ENCODE peak calls at places on chromosomes 1 and 21, in five cellular contexts. X is mesenchymal stem cell, N is neuronal stem cell, K is IMR-90, W is H9. Q is an unnamed sample.

GRCh38 chr1:168348146-168348709 is 67.6 kb downstream of the TBX19 start:
- DNase-seq in X (peak; percentile 25), N (no peak), K (no peak), W (no peak), Q (peak; percentile 63)

GRCh38 chr1:169466259-169467230 is 19.2 kb downstream of the SLC19A2 start:
- DNase-seq in X (peak; percentile 62), K (peak; percentile 52), W (no peak), N (no peak), Q (peak; percentile 12)

GRCh38 chr1:228464487-228464983 is 22.6 kb upstream of the RNF187 start:
- DNase-seq in W (peak; percentile 94), N (peak; percentile 85), K (peak; percentile 81), X (peak; percentile 85), Q (no peak)

GRCh38 chr1:64908567-64908966 is 57.8 kb downstream of the JAK1 start:
- DNase-seq in K (no peak), X (no peak), W (no peak), N (no peak), Q (no peak)

GRCh38 chr1:200917291-200917817 is 22.7 kb downstream of the INAVA start:
- DNase-seq in K (no peak), W (no peak), X (no peak), N (no peak), Q (peak; percentile 39)

GRCh38 chr1:66334311-66334710 is 199.6 kb upstream of the SGIP1 start:
- DNase-seq in X (no peak), W (no peak), N (no peak), K (no peak), Q (no peak)

GRCh38 chr1:93816970-93817738 is 61.9 kb downstream of the DNTTIP2 start:
- DNase-seq in W (no peak), X (peak; percentile 91), K (peak; percentile 85), N (no peak), Q (no peak)

GRCh38 chr1:202968895-202969295 is 1.8 kb upstream of the CYB5R1 start:
- DNase-seq in K (peak; percentile 65), X (peak; percentile 82), N (peak; percentile 36), W (peak; percentile 65), Q (peak; percentile 31)

GRCh38 chr1:114208659-114209215 is 55.1 kb upstream of the SYT6 start:
- DNase-seq in K (no peak), X (no peak), N (no peak), W (peak; percentile 26), Q (no peak)

GRCh38 chr1:158115126-158115525 is 65.6 kb upstream of the CD1D start:
- DNase-seq in X (no peak), N (no peak), K (no peak), W (no peak), Q (no peak)

GRCh38 chr1:160474392-160475242 is 48.4 kb downstream of the SLAMF6 start:
- DNase-seq in X (no peak), N (no peak), W (no peak), K (no peak), Q (no peak)

GRCh38 chr1:243234978-243235657 is 20.0 kb downstream of the CEP170 start:
- DNase-seq in K (peak; percentile 79), X (no peak), W (no peak), N (no peak), Q (no peak)

GRCh38 chr1:4494558-4494957 is 159.9 kb upstream of the AJAP1 start:
- DNase-seq in N (no peak), W (peak; percentile 63), X (no peak), K (no peak), Q (no peak)

GRCh38 chr1:153288634-153289275 is 24.0 kb downstream of the PGLYRP3 start:
- DNase-seq in K (no peak), X (no peak), N (no peak), W (peak; percentile 69), Q (peak; percentile 21)

GRCh38 chr1:157849229-157849875 is 7.7 kb upstream of the CD5L start:
- DNase-seq in K (no peak), X (no peak), W (no peak), N (no peak), Q (no peak)

GRCh38 chr1:29747136-29747670 is 510.9 kb downstream of the PTPRU start:
- DNase-seq in W (no peak), N (no peak), X (no peak), K (no peak), Q (no peak)

GRCh38 chr1:48099011-48099550 is 101.9 kb upstream of the TRABD2B start:
- DNase-seq in W (no peak), K (no peak), N (no peak), X (no peak), Q (no peak)

GRCh38 chr21:31957631-31958030 is 84.8 kb downstream of the HUNK start:
- DNase-seq in N (no peak), K (no peak), X (no peak), W (no peak), Q (no peak)

GRCh38 chr1:61119085-61119484 is 36.7 kb downstream of the NFIA start:
- DNase-seq in K (no peak), X (no peak), N (no peak), W (no peak), Q (no peak)

GRCh38 chr1:110153407-110153950 is 3.2 kb downstream of the SLC6A17 start:
- DNase-seq in N (no peak), W (no peak), K (no peak), X (no peak), Q (no peak)

GRCh38 chr21:38810034-38810825 is 4.5 kb downstream of the ETS2 start:
- DNase-seq in N (no peak), K (no peak), X (no peak), W (peak; percentile 21), Q (no peak)

GRCh38 chr1:183472488-183473285 is at the start of gene SMG7:
- DNase-seq in X (peak; percentile 59), K (peak; percentile 12), W (peak; percentile 44), N (no peak), Q (peak; percentile 9)

GRCh38 chr1:109253803-109254620 is 4.7 kb downstream of the CELSR2 start:
- DNase-seq in X (peak; percentile 31), K (no peak), W (no peak), N (peak; percentile 56), Q (no peak)

GRCh38 chr1:9833632-9834031 is 9.9 kb upstream of the CLSTN1 start:
- DNase-seq in W (no peak), X (no peak), N (no peak), K (no peak), Q (no peak)

DNA sequence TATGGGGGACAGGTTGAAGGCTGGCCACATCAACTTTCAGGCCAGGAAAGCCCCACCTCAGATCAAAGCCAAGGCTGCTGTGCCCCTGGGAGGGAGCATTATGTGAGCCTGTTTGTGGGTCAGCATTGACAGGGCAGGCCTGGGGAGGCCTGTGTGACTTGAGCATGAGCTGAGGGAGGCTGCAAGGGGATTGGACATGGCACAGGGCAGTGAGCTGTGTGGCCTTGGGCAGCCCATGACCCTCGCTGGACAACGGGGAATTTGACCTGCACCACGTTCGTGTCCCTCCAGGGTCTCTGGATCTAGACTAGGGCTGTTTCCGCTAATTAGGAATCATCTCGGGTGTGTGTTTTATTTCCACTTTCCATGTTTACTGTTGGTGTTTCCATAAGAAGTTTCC is 17.5 kb upstream of the LEFTY1 start:
- DNase-seq in N (no peak), X (no peak), W (no peak), K (no peak), Q (no peak)
- H4K8ac ChIP-seq in N (no peak overlapping the region), X (no peak overlapping the region), W (no peak overlapping the region), K (no peak overlapping the region), Q (no peak overlapping the region)

GRCh38 chr1:43034778-43035177 is 76.1 kb upstream of the SLC2A1 start:
- DNase-seq in K (no peak), W (no peak), N (no peak), X (no peak), Q (no peak)
- H3K14ac ChIP-seq in K (no peak overlapping the region), W (no peak overlapping the region), N (no peak overlapping the region), X (no peak overlapping the region), Q (no peak overlapping the region)

GRCh38 chr1:234546387-234546704 is 63.6 kb downstream of the IRF2BP2 start:
- DNase-seq in N (no peak), W (no peak), K (no peak), X (no peak), Q (no peak)
- H3K4me1 ChIP-seq in N (peaks cover 24% of the 10 kb centered on the region), W (peaks cover 2% of the 10 kb centered on the region), K (peaks cover 19% of the 10 kb centered on the region), X (peaks cover 18% of the 10 kb centered on the region), Q (peaks cover 27% of the 10 kb centered on the region)

DNA sequence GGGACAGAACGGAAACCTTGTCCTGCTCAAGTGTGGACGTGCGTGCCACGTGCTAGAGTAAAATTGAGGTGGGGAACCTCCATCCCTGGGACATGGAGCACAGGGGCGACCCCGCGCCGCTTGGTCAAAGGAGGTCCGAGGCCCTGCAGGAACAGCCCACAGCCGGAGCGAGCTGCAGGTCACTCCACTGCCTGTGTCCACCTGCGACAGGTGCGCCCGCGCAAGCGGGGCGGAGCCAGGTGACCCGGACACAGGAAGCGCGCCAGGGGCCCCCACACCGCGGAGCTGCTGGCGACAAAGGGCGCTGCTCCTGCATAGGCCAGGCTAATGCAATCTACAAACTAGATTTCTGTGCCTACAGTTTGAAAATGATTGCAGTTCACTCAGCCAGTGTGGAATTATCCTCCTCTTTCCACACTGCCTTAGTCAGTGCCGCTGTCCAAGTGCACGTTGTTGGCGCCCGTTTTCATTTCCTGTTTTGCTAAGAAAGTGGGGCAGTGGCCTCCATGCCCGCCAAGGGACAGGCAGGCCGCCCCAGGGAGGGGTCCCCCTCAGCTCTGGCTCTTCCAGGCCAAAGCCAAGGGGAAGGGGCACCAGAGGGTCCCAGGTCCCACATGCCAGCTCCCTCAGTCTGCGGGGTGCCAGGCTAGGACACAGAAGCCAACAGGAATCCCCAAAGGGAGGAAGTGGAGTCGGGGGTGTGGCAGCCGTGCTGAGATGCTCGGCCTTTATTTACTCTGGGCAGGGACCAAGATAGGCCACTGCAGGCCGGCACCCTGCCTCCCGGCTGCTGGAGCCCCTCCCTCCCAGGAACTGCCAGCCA is 4.3 kb upstream of the NADK start:
- DNase-seq in K (peak; percentile 54), W (peak; percentile 80), X (peak; percentile 61), N (no peak), Q (no peak)
- H4K8ac ChIP-seq in K (no peak overlapping the region), W (no peak overlapping the region), X (peak overlapping the region; percentile 35), N (no peak overlapping the region), Q (peak overlapping the region; percentile 3)

GRCh38 chr1:84019217-84019616 is 20.3 kb upstream of the TTLL7 start:
- DNase-seq in N (no peak), X (no peak), K (no peak), W (no peak), Q (no peak)

GRCh38 chr1:84020151-84020550 is 21.2 kb upstream of the TTLL7 start:
- DNase-seq in K (no peak), X (no peak), N (no peak), W (no peak), Q (no peak)

GRCh38 chr1:84027368-84027767 is 28.4 kb upstream of the TTLL7 start:
- DNase-seq in X (no peak), N (no peak), W (no peak), K (no peak), Q (no peak)

GRCh38 chr1:84021822-84022221 is 22.9 kb upstream of the TTLL7 start:
- DNase-seq in W (no peak), X (no peak), N (no peak), K (no peak), Q (no peak)
- H3K14ac ChIP-seq in W (no peak overlapping the region), X (no peak overlapping the region), N (no peak overlapping the region), K (no peak overlapping the region), Q (no peak overlapping the region)

GRCh38 chr1:939511-940107 is 15.9 kb downstream of the SAMD11 start:
- DNase-seq in W (no peak), N (no peak), X (no peak), K (no peak), Q (no peak)
- H3K4me1 ChIP-seq in W (no peaks in the 10 kb centered on the region), N (peaks cover 31% of the 10 kb centered on the region), X (peaks cover 76% of the 10 kb centered on the region), K (peaks cover 42% of the 10 kb centered on the region), Q (peaks cover 46% of the 10 kb centered on the region)

GRCh38 chr1:151254217-151255213 is at the start of gene PSMD4:
- DNase-seq in K (peak; percentile 96), X (peak; percentile 95), N (peak; percentile 89), W (peak; percentile 97), Q (peak; percentile 97)
- H4K8ac ChIP-seq in K (peak within 1 kb of the TSS; percentile 74), X (peak within 1 kb of the TSS; percentile 97), N (no peak within 1 kb of the TSS), W (no peak within 1 kb of the TSS), Q (peak within 1 kb of the TSS; percentile 96)